ENCODE peak calls at places on chromosomes 4 and X, in five cellular contexts. Y, S, L, P and G are unnamed samples.

GRCh38 chrX:28016823-28017222 is 35.6 kb upstream of the DCAF8L1 start:
- DNase-seq in P (no peak), Y (no peak), S (no peak), L (no peak), G (no peak)

GRCh38 chr4:174592985-174593335 is 70.7 kb upstream of the HPGD start:
- DNase-seq in P (no peak), Y (no peak), L (no peak), S (no peak), G (peak)

GRCh38 chr4:71184195-71184781 is 154.5 kb upstream of the SLC4A4 start:
- DNase-seq in S (peak), P (no peak), L (peak), Y (no peak), G (no peak)

GRCh38 chr4:183876268-183876934 is 28.7 kb upstream of the STOX2 start:
- DNase-seq in Y (peak), P (peak), L (no peak), S (no peak), G (no peak)

GRCh38 chrX:137198040-137198439 is 164.2 kb upstream of the GPR101 start:
- DNase-seq in S (peak), Y (no peak), P (no peak), L (no peak), G (no peak)

GRCh38 chr4:91207535-91207934 is 1080.3 kb downstream of the CCSER1 start:
- DNase-seq in S (no peak), P (no peak), L (no peak), Y (no peak), G (no peak)

GRCh38 chr4:183912585-183912984 is 7.5 kb downstream of the STOX2 start:
- DNase-seq in S (no peak), P (no peak), L (no peak), Y (no peak), G (no peak)

GRCh38 chr4:53545942-53546581 is 45.2 kb downstream of the LNX1 start:
- DNase-seq in S (no peak), Y (no peak), P (no peak), L (no peak), G (no peak)

GRCh38 chr4:169270156-169270809 is 473 bp downstream of the SH3RF1 start:
- DNase-seq in Y (peak), S (peak), P (peak), L (peak), G (no peak)

GRCh38 chr4:101954351-101954750 is 163.8 kb downstream of the BANK1 start:
- DNase-seq in P (no peak), L (no peak), S (peak), Y (no peak), G (no peak)

GRCh38 chr4:53541577-53542206 is 49.6 kb downstream of the LNX1 start:
- DNase-seq in S (no peak), Y (no peak), L (no peak), P (no peak), G (no peak)